ENCODE peak calls at places on chromosomes 16 and 17, in seven cellular contexts. H is left ventricle myocardium inferior, A is A549, X is brain microvascular endothelial cell, O is lung, B is kidney, Y is stomach. D is an unnamed sample.

GRCh38 chr17:19410875-19411291 is at the start of gene RNF112:
- DNase-seq in A (no peak), Y (no peak), X (no peak), O (no peak), B (no peak), H (peak), D (no peak)

GRCh38 chr17:17051791-17052461 is 9.7 kb downstream of the MPRIP start:
- DNase-seq in O (no peak), A (no peak), Y (peak), B (no peak), H (no peak), X (no peak), D (peak)

GRCh38 chr17:79131701-79132100 is 57.1 kb downstream of the ENGASE start:
- DNase-seq in Y (no peak), A (no peak), O (no peak), B (no peak), H (no peak), X (no peak), D (no peak)

GRCh38 chr16:78932395-78932794 is 668.1 kb downstream of the MAF start:
- DNase-seq in H (no peak), B (no peak), A (no peak), X (no peak), Y (no peak), O (no peak), D (no peak)

GRCh38 chr16:87747626-87748025 is 18.2 kb downstream of the KLHDC4 start:
- DNase-seq in A (no peak), B (no peak), H (no peak), O (no peak), X (no peak), Y (no peak), D (no peak)

GRCh38 chr17:33012522-33013033 is 20.9 kb downstream of the SPACA3 start:
- DNase-seq in B (no peak), Y (no peak), O (no peak), A (peak), H (no peak), X (peak), D (peak)

GRCh38 chr17:49365667-49366066 is 3.6 kb upstream of the ZNF652 start:
- DNase-seq in O (no peak), A (peak), B (no peak), X (no peak), Y (no peak), H (no peak), D (peak)

GRCh38 chr17:57523926-57524634 is 221.0 kb downstream of the CCDC182 start:
- DNase-seq in X (no peak), Y (peak), B (peak), A (peak), H (peak), O (peak), D (no peak)

GRCh38 chr17:57818066-57818465 is 31.8 kb downstream of the MRPS23 start:
- DNase-seq in A (no peak), X (no peak), B (no peak), Y (peak), H (no peak), O (no peak), D (no peak)

GRCh38 chr17:80820331-80820730 is 171.3 kb upstream of the CHMP6 start:
- DNase-seq in Y (no peak), H (no peak), O (no peak), B (peak), A (no peak), X (no peak), D (peak)

GRCh38 chr17:28345420-28346198 is 10.0 kb downstream of the TNFAIP1 start:
- DNase-seq in H (peak), O (peak), X (no peak), Y (peak), A (no peak), B (no peak), D (no peak)

GRCh38 chr16:85490971-85491771 is 122.0 kb upstream of the GSE1 start:
- DNase-seq in H (no peak), A (peak), Y (peak), O (no peak), B (no peak), X (no peak), D (peak)

GRCh38 chr17:45357364-45357997 is 40.7 kb upstream of the MAP3K14 start:
- DNase-seq in H (no peak), X (no peak), O (no peak), A (no peak), B (no peak), Y (no peak), D (no peak)

GRCh38 chr17:80424261-80424660 is 9.3 kb downstream of the ENDOV start:
- DNase-seq in Y (no peak), O (no peak), A (no peak), B (peak), H (no peak), X (no peak), D (no peak)

GRCh38 chr16:7218936-7219335 is 113.7 kb upstream of the RBFOX1 start:
- DNase-seq in Y (no peak), A (no peak), B (no peak), X (no peak), O (no peak), H (no peak), D (no peak)

GRCh38 chr16:85253127-85253941 is 141.1 kb upstream of the CIBAR2 start:
- DNase-seq in A (peak), Y (peak), B (no peak), O (peak), X (no peak), H (peak), D (peak)

GRCh38 chr17:53896047-53896446 is 73.3 kb downstream of the KIF2B start:
- DNase-seq in B (no peak), O (no peak), H (no peak), A (no peak), Y (no peak), X (no peak), D (no peak)

GRCh38 chr16:48393843-48394703 is 8.9 kb upstream of the SIAH1 start:
- DNase-seq in Y (no peak), A (no peak), H (no peak), B (no peak), X (peak), O (no peak), D (no peak)

GRCh38 chr17:79388556-79389295 is 222.1 kb downstream of the RBFOX3 start:
- DNase-seq in A (peak), X (peak), O (peak), Y (peak), H (peak), B (no peak), D (peak)

GRCh38 chr16:11411059-11411550 is 65.8 kb downstream of the RMI2 start:
- DNase-seq in H (no peak), Y (no peak), O (no peak), X (no peak), B (no peak), A (no peak), D (no peak)

GRCh38 chr17:36768355-36768754 is 167.0 kb downstream of the MRM1 start:
- DNase-seq in A (no peak), Y (no peak), B (no peak), O (no peak), X (no peak), H (no peak), D (no peak)

GRCh38 chr17:80220709-80221215 is 535 bp downstream of the SLC26A11 start:
- DNase-seq in A (peak), Y (no peak), H (no peak), X (no peak), B (peak), O (no peak), D (peak)

GRCh38 chr16:54443352-54443751 is 156.8 kb upstream of the IRX3 start:
- DNase-seq in A (no peak), B (no peak), O (no peak), H (no peak), X (no peak), Y (no peak), D (no peak)

GRCh38 chr16:30893744-30894539 is at the start of gene BCL7C:
- DNase-seq in X (peak), A (peak), O (peak), B (peak), Y (peak), H (peak), D (peak)

GRCh38 chr16:88759245-88759975 is 25.6 kb downstream of the PIEZO1 start:
- DNase-seq in O (peak), H (no peak), X (no peak), A (no peak), Y (peak), B (no peak), D (no peak)

GRCh38 chr16:13902677-13903076 is 17.3 kb upstream of the ERCC4 start:
- DNase-seq in O (no peak), X (no peak), B (no peak), H (no peak), A (no peak), Y (no peak), D (no peak)

GRCh38 chr16:21943571-21943970 is 9.6 kb upstream of the UQCRC2 start:
- DNase-seq in X (no peak), B (no peak), O (no peak), A (no peak), H (no peak), Y (no peak), D (no peak)

GRCh38 chr17:14340968-14341412 is 40.1 kb downstream of the HS3ST3B1 start:
- DNase-seq in H (no peak), X (no peak), Y (no peak), B (no peak), O (no peak), A (no peak), D (no peak)

GRCh38 chr17:37518816-37519215 is 29.1 kb downstream of the DUSP14 start:
- DNase-seq in O (no peak), B (no peak), H (no peak), A (no peak), X (no peak), Y (no peak), D (no peak)

GRCh38 chr16:84957192-84957591 is 54.1 kb downstream of the ZDHHC7 start:
- DNase-seq in A (no peak), X (no peak), O (no peak), Y (no peak), B (no peak), H (no peak), D (no peak)

GRCh38 chr17:6528557-6528956 is 27.8 kb downstream of the PITPNM3 start:
- DNase-seq in O (no peak), Y (no peak), X (no peak), B (no peak), H (no peak), A (no peak), D (no peak)

GRCh38 chr17:2094891-2095535 is 40.1 kb downstream of the HIC1 start:
- DNase-seq in Y (peak), O (peak), A (no peak), H (peak), X (peak), B (peak), D (peak)

GRCh38 chr17:70855401-70856054 is 686.2 kb downstream of the KCNJ2 start:
- DNase-seq in X (peak), B (no peak), H (no peak), Y (peak), O (no peak), A (no peak), D (no peak)

GRCh38 chr16:67150058-67150832 is 553 bp downstream of the B3GNT9 start:
- DNase-seq in O (no peak), B (peak), X (peak), A (peak), Y (no peak), H (peak), D (peak)
- TF ChIP-seq CTCF in O (no peak), B (no peak), X (peak), A (no peak), Y (no peak), H (no peak), D (no peak)

GRCh38 chr16:80527297-80527696 is 13.5 kb upstream of the DYNLRB2 start:
- DNase-seq in O (no peak), X (peak), H (no peak), Y (no peak), B (no peak), A (no peak), D (peak)
- TF ChIP-seq CTCF in O (no peak), X (peak), H (no peak), Y (no peak), B (peak), A (peak), D (peak)

GRCh38 chr17:59534583-59534982 is 30.8 kb upstream of the DHX40 start:
- DNase-seq in O (no peak), Y (no peak), A (peak), H (no peak), X (no peak), B (no peak), D (no peak)
- TF ChIP-seq CTCF in O (no peak), Y (no peak), A (peak), H (no peak), X (peak), B (no peak), D (no peak)

DNA sequence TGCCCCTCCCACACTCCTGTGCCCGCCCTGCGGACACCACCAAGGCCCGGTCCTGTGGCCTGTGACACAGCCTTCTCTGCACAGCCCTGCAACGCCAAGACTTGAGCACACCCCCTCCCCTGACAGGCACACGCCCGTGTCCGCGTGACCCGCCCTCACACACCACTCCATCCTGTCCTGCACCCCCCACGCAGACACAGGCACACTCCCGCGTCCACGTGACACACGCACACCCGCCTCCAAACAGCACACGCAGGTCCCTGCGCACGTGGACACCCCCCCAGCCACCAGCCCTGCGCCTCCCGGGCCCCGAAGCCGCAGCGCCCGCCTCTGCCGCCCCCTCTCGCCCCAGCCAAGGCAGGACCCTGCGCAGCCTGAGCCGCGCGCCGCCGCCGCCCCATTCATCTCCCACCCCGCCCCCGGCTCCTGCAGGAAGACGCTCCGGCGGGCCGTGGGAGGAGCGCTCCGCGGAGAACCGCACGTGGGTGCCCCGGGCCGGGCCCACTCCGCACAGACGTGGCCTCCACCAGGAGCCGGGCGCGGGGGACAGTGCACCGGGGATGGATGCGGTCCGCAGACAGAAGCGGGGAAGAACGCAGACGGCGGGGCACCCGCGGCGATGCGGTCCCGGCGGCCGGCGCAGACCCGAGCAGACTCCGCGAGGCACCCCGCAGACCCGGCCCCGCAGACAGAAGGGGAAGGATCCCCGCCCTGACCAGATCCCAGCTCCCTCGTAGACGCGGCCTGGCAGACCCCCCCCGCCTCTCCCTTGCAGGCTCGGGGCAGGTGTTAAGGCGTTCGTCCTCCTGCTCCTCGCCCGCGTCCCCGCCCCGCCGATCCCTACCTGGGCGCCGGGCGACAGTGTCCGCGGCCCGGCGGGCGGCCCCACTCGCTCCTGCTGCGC is 506 bp downstream of the CAMKK1 start:
- DNase-seq in X (peak), B (peak), H (peak), Y (peak), A (peak), O (peak), D (peak)
- TF ChIP-seq CTCF in X (no peak), B (no peak), H (peak), Y (no peak), A (no peak), O (no peak), D (no peak)

D was measured in Caco-2.